ENCODE peak calls at places on chromosome 16, in five cellular contexts. X, S, C, P and K are unnamed samples.

GRCh38 chr16:10827691-10828341 is 9.2 kb upstream of the TVP23A start:
- DNase-seq in X (peak; percentile 73), S (peak; percentile 64), C (peak; percentile 97), P (no peak), K (peak; percentile 35)

GRCh38 chr16:67396159-67396774 is 3.0 kb upstream of the TPPP3 start:
- DNase-seq in X (peak; percentile 84), S (peak; percentile 76), C (peak; percentile 96), P (peak; percentile 93), K (peak; percentile 87)

GRCh38 chr16:70738083-70738977 is 52.5 kb upstream of the MTSS2 start:
- DNase-seq in X (peak; percentile 77), S (peak; percentile 62), C (no peak), P (peak; percentile 86), K (peak; percentile 75)

GRCh38 chr16:69118994-69119393 is 13.4 kb downstream of the CHTF8 start:
- DNase-seq in X (no peak), S (no peak), C (no peak), P (no peak), K (no peak)

GRCh38 chr16:324451-325334 is 27.8 kb downstream of the AXIN1 start:
- DNase-seq in X (no peak), S (no peak), C (no peak), P (no peak), K (peak; percentile 63)

GRCh38 chr16:55703003-55704001 is 47.5 kb downstream of the SLC6A2 start:
- DNase-seq in X (no peak), S (peak; percentile 83), C (no peak), P (no peak), K (peak; percentile 75)

GRCh38 chr16:21568502-21569189 is 30.7 kb upstream of the METTL9 start:
- DNase-seq in X (no peak), S (no peak), C (no peak), P (no peak), K (peak; percentile 69)

GRCh38 chr16:50709061-50709695 is 15.8 kb downstream of the NOD2 start:
- DNase-seq in X (no peak), S (no peak), C (no peak), P (no peak), K (no peak)

GRCh38 chr16:12016166-12016947 is 39.8 kb downstream of the SNX29 start:
- DNase-seq in X (no peak), S (peak; percentile 48), C (no peak), P (no peak), K (peak; percentile 30)

GRCh38 chr16:12706628-12707027 is 97.1 kb downstream of the CPPED1 start:
- DNase-seq in X (no peak), S (no peak), C (no peak), P (no peak), K (no peak)

GRCh38 chr16:8493885-8494487 is 96.3 kb downstream of the TMEM114 start:
- DNase-seq in X (no peak), S (no peak), C (no peak), P (no peak), K (no peak)

GRCh38 chr16:73125860-73126259 is 77.9 kb upstream of the ZFHX3 start:
- DNase-seq in X (no peak), S (peak; percentile 88), C (no peak), P (no peak), K (peak; percentile 65)

DNA sequence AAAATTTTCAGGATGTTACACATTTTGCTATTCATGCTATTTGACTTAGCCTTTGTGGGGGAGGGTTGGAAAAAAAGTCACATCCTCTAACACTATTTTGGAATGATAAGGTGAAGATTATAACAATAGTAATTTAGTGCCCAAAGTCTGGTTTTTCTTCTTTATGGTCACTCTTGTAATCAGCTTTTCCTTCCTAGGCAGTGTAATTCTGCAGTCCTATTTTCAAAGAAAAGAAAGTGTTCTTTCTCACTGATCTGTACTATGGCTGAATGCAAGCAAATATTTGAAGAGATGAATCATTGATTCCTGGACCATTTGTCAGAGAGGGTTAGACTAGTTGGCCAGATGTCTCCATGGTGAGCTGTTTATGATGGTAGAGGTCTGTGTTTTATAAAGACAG is 8.4 kb downstream of the RSPRY1 start:
- DNase-seq in X (no peak), S (peak; percentile 96), C (no peak), P (no peak), K (peak; percentile 90)
- H3K4me3 ChIP-seq in X (no peak overlapping the region), S (no peak overlapping the region), C (no peak overlapping the region), P (no peak overlapping the region), K (no peak overlapping the region)

DNA sequence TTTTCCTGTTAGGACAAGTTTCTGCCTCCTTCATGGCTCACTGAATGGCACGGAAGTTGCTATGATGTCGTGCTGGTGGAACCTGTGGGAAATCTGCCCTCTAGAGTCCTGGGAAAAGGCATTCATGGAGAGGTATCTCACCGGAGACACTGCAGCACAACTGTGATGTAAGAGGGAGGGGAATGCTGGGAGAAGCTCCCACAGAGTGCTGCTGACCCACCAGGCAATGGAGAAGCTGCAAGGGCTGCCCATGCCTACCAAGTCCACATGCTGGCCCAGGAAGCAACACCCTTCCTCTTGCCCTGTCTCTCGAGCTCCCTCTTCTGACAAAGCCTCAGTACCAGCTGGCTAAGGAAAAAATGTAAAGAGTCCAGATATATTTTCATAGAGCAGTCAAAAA is 45.2 kb upstream of the SLC5A11 start:
- DNase-seq in X (no peak), S (peak; percentile 51), C (no peak), P (no peak), K (peak; percentile 89)
- TF ChIP-seq CTCF in X (peak; percentile 13), S (peak; percentile 43), C (peak; percentile 4), P (peak; percentile 37), K (peak; percentile 64)

DNA sequence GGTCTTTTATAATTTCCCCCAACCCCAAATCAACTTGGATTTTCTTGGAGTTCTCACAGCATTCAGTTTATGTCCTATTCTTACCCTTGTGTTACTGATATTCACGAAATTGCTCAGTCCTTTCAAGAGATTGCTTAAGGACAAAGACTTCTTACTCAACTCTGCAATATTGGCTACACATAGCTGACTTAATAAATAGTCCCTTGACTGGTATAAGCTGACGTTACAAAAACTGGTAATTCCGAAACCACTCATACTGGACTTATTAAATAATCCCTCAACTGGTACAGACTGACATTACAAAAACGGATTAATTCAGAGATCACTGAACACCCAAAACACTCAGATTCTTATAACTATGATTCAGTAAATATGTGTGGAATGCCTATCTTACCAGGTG is 860 bp downstream of the TIGD7 start:
- DNase-seq in X (no peak), S (peak; percentile 36), C (no peak), P (no peak), K (peak; percentile 14)
- H3K4me3 ChIP-seq in X (peak overlapping the region; percentile 75), S (peak overlapping the region; percentile 81), C (peak overlapping the region; percentile 91), P (peak overlapping the region; percentile 77), K (peak overlapping the region; percentile 77)

GRCh38 chr16:30977502-30977901 is 7.5 kb upstream of the HSD3B7 start:
- DNase-seq in X (no peak), S (peak; percentile 27), C (no peak), P (peak; percentile 47), K (no peak)
- TF ChIP-seq CTCF in X (no peak), S (peak; percentile 34), C (no peak), P (peak; percentile 53), K (peak; percentile 14)

GRCh38 chr16:88809068-88809675 is 2.6 kb downstream of the APRT start:
- DNase-seq in X (no peak), S (no peak), C (no peak), P (peak; percentile 61), K (no peak)
- H3K4me3 ChIP-seq in X (no peak overlapping the region), S (no peak overlapping the region), C (no peak overlapping the region), P (no peak overlapping the region), K (no peak overlapping the region)

DNA sequence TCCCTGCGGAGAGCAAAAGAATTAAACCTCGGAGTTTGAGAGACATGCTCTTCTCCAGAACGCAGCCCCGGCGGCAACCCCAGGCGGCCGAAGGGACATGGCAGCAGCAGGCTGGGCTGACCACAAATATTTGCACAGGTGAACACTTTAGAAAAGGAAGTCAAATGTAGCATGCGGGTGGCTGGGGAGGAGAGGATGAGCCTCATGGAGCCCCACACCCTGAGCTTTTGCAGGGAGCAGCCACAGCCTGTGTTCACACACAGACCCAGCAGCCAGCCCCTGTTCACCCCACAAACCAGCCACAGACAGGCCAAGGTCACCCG is 17.8 kb downstream of the HS3ST6 start:
- DNase-seq in X (no peak), S (no peak), C (peak; percentile 29), P (no peak), K (no peak)
- TF ChIP-seq CTCF in X (no peak), S (no peak), C (no peak), P (no peak), K (no peak)

DNA sequence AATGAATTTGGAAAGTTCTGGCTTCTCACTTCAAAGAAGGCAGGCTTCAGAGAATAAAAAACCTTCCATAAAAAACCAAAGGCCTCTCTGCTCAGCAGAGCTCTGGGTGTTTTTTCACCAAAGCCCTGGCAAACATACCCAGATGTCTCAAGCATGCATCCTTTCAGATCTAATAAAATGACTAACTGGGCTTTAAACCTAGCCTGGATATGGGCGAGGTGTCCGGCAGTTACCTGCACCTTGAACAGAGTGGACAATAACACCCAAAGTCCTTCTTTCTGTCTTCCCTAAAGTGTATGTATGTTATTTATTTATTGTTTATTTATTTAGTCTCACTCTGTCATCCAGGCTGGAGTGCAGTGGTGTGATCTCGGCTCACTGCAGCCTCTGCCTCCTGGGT is 469.3 kb downstream of the XYLT1 start:
- DNase-seq in X (no peak), S (no peak), C (no peak), P (no peak), K (no peak)
- H3K4me3 ChIP-seq in X (no peak overlapping the region), S (no peak overlapping the region), C (no peak overlapping the region), P (no peak overlapping the region), K (no peak overlapping the region)

GRCh38 chr16:86509759-86510464 is 415 bp upstream of the FOXF1 start:
- DNase-seq in X (peak; percentile 65), S (peak; percentile 40), C (peak; percentile 81), P (no peak), K (no peak)
- TF ChIP-seq CTCF in X (no peak), S (no peak), C (no peak), P (no peak), K (no peak)